ENCODE peak calls at places on chromosome 1, in ten cellular contexts. D is astrocyte of the spinal cord, O is lung, W is mammary epithelial cell, Q is astrocyte of the cerebellum, M is hepatocyte, S is cardiac muscle cell, B is fibroblast of lung, X is uterus, Z is IMR-90. G is an unnamed sample.

GRCh38 chr1:157920748-157921147 is 72.7 kb upstream of the KIRREL1 start:
- DNase-seq in D (no peak), O (no peak), W (no peak), Q (no peak), M (no peak), S (no peak), B (no peak), X (no peak), Z (no peak), G (no peak)

GRCh38 chr1:9321480-9321849 is 28.8 kb downstream of the SPSB1 start:
- DNase-seq in D (peak; percentile 66), O (no peak), W (peak; percentile 86), Q (peak; percentile 48), M (peak; percentile 68), S (no peak), B (peak; percentile 94), X (no peak), Z (peak; percentile 91), G (no peak)

GRCh38 chr1:236142358-236143103 is at the start of gene GPR137B:
- DNase-seq in D (peak; percentile 39), O (no peak), W (peak; percentile 43), Q (no peak), M (peak; percentile 69), S (peak; percentile 44), B (peak; percentile 59), X (peak; percentile 50), Z (peak; percentile 54), G (no peak)

GRCh38 chr1:246661451-246661850 is 62.8 kb upstream of the SCCPDH start:
- DNase-seq in D (no peak), O (no peak), W (no peak), Q (no peak), M (no peak), S (no peak), B (no peak), X (no peak), Z (no peak), G (no peak)

GRCh38 chr1:154870117-154870571 is at the start of gene KCNN3:
- DNase-seq in D (peak; percentile 90), O (peak; percentile 94), W (peak; percentile 87), Q (peak; percentile 69), M (peak; percentile 96), S (peak; percentile 97), B (peak; percentile 83), X (peak; percentile 98), Z (peak; percentile 82), G (no peak)

GRCh38 chr1:56071351-56071750 is 508.0 kb downstream of the PLPP3 start:
- DNase-seq in D (no peak), O (no peak), W (no peak), Q (no peak), M (no peak), S (no peak), B (no peak), X (no peak), Z (no peak), G (no peak)

GRCh38 chr1:115837762-115838421 is 3.0 kb downstream of the NHLH2 start:
- DNase-seq in D (no peak), O (no peak), W (no peak), Q (no peak), M (peak; percentile 16), S (no peak), B (no peak), X (no peak), Z (no peak), G (no peak)

GRCh38 chr1:8422439-8423133 is 104.7 kb downstream of the SLC45A1 start:
- DNase-seq in D (peak; percentile 42), O (no peak), W (peak; percentile 25), Q (no peak), M (peak; percentile 40), S (peak; percentile 43), B (no peak), X (peak; percentile 61), Z (peak; percentile 30), G (no peak)

GRCh38 chr1:236163460-236164153 is 21.3 kb downstream of the GPR137B start:
- DNase-seq in D (no peak), O (no peak), W (no peak), Q (no peak), M (no peak), S (no peak), B (no peak), X (no peak), Z (no peak), G (no peak)

GRCh38 chr1:204178487-204179281 is 12.5 kb upstream of the REN start:
- DNase-seq in D (no peak), O (no peak), W (no peak), Q (no peak), M (no peak), S (no peak), B (no peak), X (no peak), Z (no peak), G (no peak)

GRCh38 chr1:225896937-225897549 is 8.1 kb upstream of the LEFTY1 start:
- DNase-seq in D (no peak), O (no peak), W (peak; percentile 90), Q (no peak), M (peak; percentile 42), S (no peak), B (peak; percentile 20), X (no peak), Z (peak; percentile 34), G (no peak)

GRCh38 chr1:84603223-84603622 is 29.0 kb upstream of the CTBS start:
- DNase-seq in D (peak; percentile 54), O (no peak), W (no peak), Q (no peak), M (no peak), S (no peak), B (peak; percentile 87), X (no peak), Z (peak; percentile 68), G (no peak)

GRCh38 chr1:109896681-109897080 is 14.0 kb upstream of the CSF1 start:
- DNase-seq in D (no peak), O (no peak), W (no peak), Q (no peak), M (no peak), S (no peak), B (no peak), X (no peak), Z (no peak), G (no peak)

GRCh38 chr1:27658951-27659496 is 13.0 kb downstream of the IFI6 start:
- DNase-seq in D (peak; percentile 58), O (no peak), W (peak; percentile 86), Q (peak; percentile 62), M (peak; percentile 43), S (no peak), B (peak; percentile 71), X (no peak), Z (peak; percentile 55), G (no peak)
- H3K4me3 ChIP-seq in D (no peak overlapping the region), O (no peak overlapping the region), W (no peak overlapping the region), Q (peak overlapping the region; percentile 35), M (no peak overlapping the region), S (no peak overlapping the region), B (no peak overlapping the region), X (no peak overlapping the region), Z (no peak overlapping the region), G (peak overlapping the region; percentile 54)

DNA sequence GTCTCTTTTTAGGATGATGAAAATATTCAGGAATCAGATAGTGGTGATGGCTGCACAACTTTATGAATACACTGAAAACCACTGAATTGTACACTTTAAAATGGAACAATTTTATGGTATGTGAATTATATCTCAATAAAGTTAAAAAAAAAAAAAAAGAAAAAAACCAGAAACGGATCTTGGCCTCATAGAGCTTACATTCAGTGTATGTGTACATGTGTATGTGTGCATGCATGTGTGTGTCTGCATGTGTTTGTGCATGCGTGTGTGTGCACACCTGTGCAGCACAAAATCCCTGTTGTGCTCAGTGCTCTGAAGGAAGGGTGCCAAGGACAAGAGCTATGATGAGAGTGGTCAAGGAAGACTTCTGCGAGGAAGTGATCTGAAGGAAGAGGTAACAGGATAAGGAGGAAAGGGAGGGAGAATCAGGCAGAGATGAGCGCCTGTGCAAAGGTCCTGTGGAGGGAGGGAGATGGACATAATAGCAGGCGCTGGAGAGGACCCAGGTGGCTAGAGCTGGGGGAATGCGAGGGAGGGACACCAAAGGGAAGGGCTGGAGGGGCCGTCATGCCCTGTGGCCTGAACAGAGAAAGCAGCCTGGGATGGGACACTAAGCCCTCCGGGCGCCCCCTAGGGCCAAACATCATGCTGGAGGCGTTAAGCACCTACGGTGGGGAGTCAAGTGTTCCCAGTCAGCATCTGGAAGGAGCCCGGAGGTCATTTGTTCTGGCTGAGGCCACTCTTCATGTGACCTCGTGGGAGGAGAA is 25.2 kb downstream of the NKAIN1 start:
- DNase-seq in D (no peak), O (no peak), W (no peak), Q (no peak), M (no peak), S (peak; percentile 32), B (no peak), X (no peak), Z (no peak), G (no peak)
- TF ChIP-seq CTCF in D (peak; percentile 7), O (no peak), W (no peak), Q (no peak), M (no peak), S (no peak), B (no peak), X (no peak), Z (no peak), G (no peak)

DNA sequence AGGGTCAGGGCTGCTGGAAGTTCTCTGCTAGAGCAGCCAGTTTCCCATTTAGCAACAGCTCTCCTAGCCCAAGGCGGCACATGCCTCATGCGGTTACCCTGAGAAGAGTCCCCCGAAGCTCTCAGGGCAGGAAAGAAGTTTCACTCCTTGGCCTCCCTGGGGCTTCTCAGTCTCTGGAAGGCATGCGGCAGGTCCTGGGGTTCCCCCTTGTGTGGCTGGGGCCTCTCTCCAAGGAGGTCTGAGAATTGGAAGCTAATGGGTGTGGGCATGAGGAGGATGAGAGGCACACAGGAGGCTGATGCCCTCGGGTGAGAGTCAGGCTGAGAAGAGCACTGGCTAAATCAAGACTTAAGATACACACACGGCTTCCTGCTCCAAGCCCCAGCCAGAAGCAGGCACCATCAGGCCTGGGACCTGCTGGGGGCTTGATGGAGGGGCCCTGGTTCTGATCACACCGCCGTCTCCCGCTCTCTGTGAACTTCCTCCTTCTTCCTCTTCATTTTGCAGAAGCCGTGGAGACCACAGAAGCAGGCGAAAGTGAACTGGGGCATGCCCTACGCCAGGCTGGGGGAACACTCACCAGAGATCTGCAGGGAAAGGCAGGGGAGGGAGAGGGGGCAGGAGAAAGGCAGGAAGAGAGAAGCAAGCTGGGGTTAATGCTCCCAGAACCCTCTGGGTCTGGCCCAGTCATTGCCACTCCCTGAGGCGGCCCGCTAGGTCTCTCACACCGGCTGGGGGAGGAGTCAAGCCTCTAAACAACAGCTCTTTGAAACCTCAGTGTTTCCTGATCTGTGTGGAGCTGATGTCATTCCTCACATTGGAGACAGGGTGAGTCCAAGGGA is 15.1 kb downstream of the BLACAT1 start:
- DNase-seq in D (peak; percentile 26), O (peak; percentile 75), W (peak; percentile 98), Q (no peak), M (peak; percentile 92), S (peak; percentile 55), B (peak; percentile 72), X (peak; percentile 49), Z (peak; percentile 54), G (no peak)
- H3K4me3 ChIP-seq in D (no peak overlapping the region), O (no peak overlapping the region), W (no peak overlapping the region), Q (no peak overlapping the region), M (no peak overlapping the region), S (no peak overlapping the region), B (no peak overlapping the region), X (no peak overlapping the region), Z (no peak overlapping the region), G (no peak overlapping the region)

DNA sequence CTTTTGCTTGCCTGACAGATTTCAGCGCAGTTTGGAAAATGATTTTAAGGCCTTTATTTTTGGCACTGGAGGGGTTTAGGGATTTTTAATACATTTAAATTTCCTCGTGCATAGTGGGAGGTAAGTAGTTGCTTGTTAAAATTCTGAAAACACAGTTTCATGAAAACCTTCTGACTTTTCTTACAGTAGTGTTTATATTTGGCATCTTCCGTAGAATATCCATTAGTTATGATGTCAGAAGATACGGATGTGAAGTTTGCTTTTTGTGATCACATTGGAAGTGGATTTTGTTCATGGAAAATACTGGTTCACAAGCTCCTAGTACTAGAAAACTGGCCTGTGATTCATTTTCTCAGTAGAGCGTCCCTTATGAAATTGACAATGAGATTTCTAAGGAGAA is 1.3 kb downstream of the RABGAP1L start:
- DNase-seq in D (no peak), O (no peak), W (no peak), Q (no peak), M (no peak), S (no peak), B (no peak), X (no peak), Z (no peak), G (no peak)
- TF ChIP-seq CTCF in D (no peak), O (no peak), W (no peak), Q (no peak), M (no peak), S (no peak), B (no peak), X (no peak), Z (no peak), G (no peak)

G was measured in AG04449.